ENCODE peak calls at places on chromosomes 13 and 19, in eight cellular contexts. W is endothelial cell of umbilical vein, C is fibroblast of lung, O is K562, Q is neural progenitor cell, A is HCT116, B is PC-9, N is astrocyte. Z is an unnamed sample. For H3K4me1 and H3K9me3, the result is how much of the 10 kb centered on the place peaks cover.

GRCh38 chr13:74710006-74710405 is 575.8 kb upstream of the KLF12 start:
- DNase-seq in W (no peak), O (no peak), A (no peak), C (peak), Q (no peak), B (no peak), N (peak), Z (no peak)

GRCh38 chr19:55113570-55114039 is 3.8 kb downstream of the PPP1R12C start:
- DNase-seq in W (peak), Q (peak), C (peak), N (peak), B (no peak), A (no peak), O (peak), Z (no peak)

GRCh38 chr19:1057185-1057857 is 9.6 kb upstream of the ARHGAP45 start:
- DNase-seq in W (peak), A (no peak), B (no peak), O (no peak), Q (peak), C (peak), N (peak), Z (no peak)

GRCh38 chr13:51829236-51829899 is 15.6 kb downstream of the TMEM272 start:
- DNase-seq in A (no peak), Q (no peak), W (no peak), O (no peak), N (no peak), C (no peak), B (no peak), Z (no peak)

GRCh38 chr19:329876-330275 is 14.7 kb downstream of the MIER2 start:
- DNase-seq in A (no peak), B (no peak), O (no peak), W (no peak), Q (no peak), N (no peak), C (no peak), Z (no peak)

GRCh38 chr13:20006206-20006605 is 47.7 kb downstream of the ZMYM2 start:
- DNase-seq in W (peak), Q (no peak), A (no peak), N (peak), C (peak), O (no peak), B (no peak), Z (no peak)

GRCh38 chr19:33639034-33639681 is 17.4 kb downstream of the CHST8 start:
- DNase-seq in B (no peak), O (no peak), N (no peak), W (no peak), C (no peak), A (no peak), Q (no peak), Z (no peak)

GRCh38 chr13:91817250-91817649 is 418.8 kb downstream of the GPC5 start:
- DNase-seq in Q (no peak), A (no peak), C (peak), N (peak), W (peak), O (peak), B (no peak), Z (peak)

GRCh38 chr13:114049026-114049425 is 75.2 kb upstream of the C13orf46 start:
- DNase-seq in W (no peak), O (no peak), N (no peak), B (no peak), A (no peak), C (no peak), Q (no peak), Z (no peak)

GRCh38 chr19:12985049-12985776 is 10.1 kb upstream of the NFIX start:
- DNase-seq in Q (peak), W (no peak), A (peak), N (peak), B (peak), C (peak), O (peak), Z (no peak)

GRCh38 chr13:108816381-108816780 is 187.0 kb downstream of the MYO16 start:
- DNase-seq in W (no peak), B (peak), O (peak), C (no peak), A (no peak), N (no peak), Q (no peak), Z (no peak)

GRCh38 chr19:8695501-8695900 is 3.1 kb downstream of the ACTL9 start:
- DNase-seq in A (no peak), C (no peak), Q (no peak), N (no peak), O (no peak), W (no peak), B (no peak), Z (no peak)

GRCh38 chr19:48573163-48573505 is 21.2 kb downstream of the SULT2B1 start:
- DNase-seq in Q (peak), O (no peak), B (no peak), W (no peak), A (no peak), N (no peak), C (no peak), Z (no peak)

GRCh38 chr13:45456196-45456972 is 8.4 kb upstream of the COG3 start:
- DNase-seq in W (peak), N (peak), A (no peak), C (peak), Q (no peak), B (peak), O (no peak), Z (no peak)

GRCh38 chr13:66926200-66926850 is 303.8 kb downstream of the PCDH9 start:
- DNase-seq in C (no peak), A (no peak), W (no peak), N (peak), B (no peak), O (no peak), Q (peak), Z (no peak)

GRCh38 chr13:29160862-29161261 is 340.7 kb downstream of the MTUS2 start:
- DNase-seq in B (no peak), W (no peak), A (no peak), O (no peak), N (no peak), C (no peak), Q (no peak), Z (no peak)

GRCh38 chr19:48445256-48445605 is 552 bp upstream of the GRWD1 start:
- DNase-seq in O (peak), Q (peak), C (peak), W (peak), A (peak), N (peak), B (peak), Z (peak)

GRCh38 chr13:63731896-63732295 is 2316.2 kb upstream of the PCDH20 start:
- DNase-seq in A (no peak), Q (no peak), N (no peak), B (peak), C (no peak), O (no peak), W (no peak), Z (no peak)

GRCh38 chr13:95784891-95785290 is 108.0 kb downstream of the DNAJC3 start:
- DNase-seq in B (no peak), C (peak), O (no peak), W (no peak), A (no peak), N (peak), Q (no peak), Z (no peak)

GRCh38 chr13:26037302-26037701 is 14.5 kb downstream of the SHISA2 start:
- DNase-seq in N (no peak), C (no peak), W (peak), A (peak), O (peak), Q (peak), B (no peak), Z (peak)

GRCh38 chr19:18590273-18591272 is 2.0 kb downstream of the REX1BD start:
- DNase-seq in W (no peak), Q (peak), O (peak), B (no peak), C (peak), N (peak), A (peak), Z (peak)

GRCh38 chr13:39023316-39023715 is 14.6 kb downstream of the PROSER1 start:
- DNase-seq in B (peak), N (no peak), O (no peak), C (peak), A (no peak), W (no peak), Q (no peak), Z (no peak)

GRCh38 chr19:34540811-34541557 is 59.4 kb downstream of the WTIP start:
- DNase-seq in B (no peak), N (no peak), O (no peak), Q (no peak), W (no peak), C (no peak), A (no peak), Z (no peak)

GRCh38 chr19:10191347-10191746 is 3.4 kb downstream of the DNMT1 start:
- DNase-seq in O (no peak), A (no peak), C (peak), N (peak), Q (no peak), W (peak), B (peak), Z (no peak)

DNA sequence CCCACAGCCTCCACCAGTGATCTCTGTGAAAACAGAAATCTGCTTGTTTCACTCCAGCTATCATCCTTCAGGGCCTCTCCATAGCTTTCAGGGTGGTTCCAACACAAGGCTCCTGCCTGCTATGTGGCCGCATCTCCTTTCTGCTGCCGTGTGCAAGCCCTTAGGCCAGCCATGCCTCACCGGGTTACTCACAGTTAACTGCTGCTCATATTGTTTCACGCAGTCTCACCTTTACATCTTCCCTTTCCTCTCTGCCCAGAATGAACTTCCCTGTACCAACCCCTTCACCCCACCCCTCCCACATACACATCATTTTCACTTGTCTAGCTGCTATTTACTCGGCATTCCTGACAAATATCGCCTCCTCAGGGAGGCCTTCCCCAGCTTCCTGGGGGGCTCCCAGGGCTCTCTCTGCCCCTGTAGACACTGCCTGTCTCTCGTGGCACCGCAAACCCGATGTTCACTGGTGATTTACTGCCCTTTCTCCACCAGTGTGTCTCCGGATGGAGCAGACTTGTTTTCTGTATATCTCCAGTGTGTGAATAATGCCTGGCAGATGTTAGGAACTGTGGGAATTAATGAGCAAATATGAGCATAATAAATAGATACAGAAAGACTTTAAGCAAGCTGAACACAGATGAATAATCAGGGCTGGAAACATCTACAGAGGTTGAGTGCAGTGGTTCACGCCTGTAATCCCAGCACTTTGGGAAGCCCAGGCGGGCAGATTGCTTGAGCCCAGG is 39.3 kb upstream of the GPR183 start:
- DNase-seq in Q (no peak), C (no peak), O (no peak), W (no peak), B (no peak), A (no peak), N (no peak), Z (no peak)
- H3K4me1 ChIP-seq in Q (under half), C (under half), O (under half), W (under half), B (under half), A (under half), N (under half), Z (under half)

DNA sequence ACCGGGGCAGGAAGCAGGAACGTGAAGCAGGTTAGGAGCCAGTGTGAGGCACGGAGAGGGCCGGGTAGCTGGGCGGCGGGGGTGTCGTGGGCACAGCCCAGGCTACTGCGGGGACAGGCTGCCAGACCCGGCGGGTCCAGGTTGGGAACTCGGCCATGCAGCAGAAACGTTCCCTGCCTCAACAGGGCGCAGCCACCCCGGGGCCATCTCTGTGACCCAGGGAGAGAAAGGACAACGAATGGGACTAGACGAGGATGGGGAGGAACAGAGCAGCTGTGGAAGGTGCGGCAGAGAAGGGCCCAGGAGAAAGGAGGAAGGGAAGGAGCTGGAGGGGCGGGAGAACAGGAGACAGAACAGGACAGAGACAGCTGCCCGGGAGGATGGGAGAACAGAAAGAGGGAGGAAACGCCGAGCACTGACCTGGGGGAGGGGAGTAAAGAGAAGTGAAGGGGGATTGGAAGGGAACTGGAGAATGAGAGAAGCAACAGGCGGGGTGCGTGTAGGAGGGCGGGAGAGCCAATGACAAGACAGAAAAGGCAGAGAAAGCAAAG is 12.9 kb upstream of the GARIN5A start:
- DNase-seq in C (no peak), N (no peak), W (no peak), Q (no peak), A (no peak), O (no peak), B (no peak), Z (no peak)
- TF ChIP-seq EZH2 in C (no peak), N (no peak), W (no peak), Q (no peak), A (no peak), O (no peak), B (no peak), Z (no peak)

GRCh38 chr19:31902821-31903220 is 442.6 kb upstream of the ZNF507 start:
- DNase-seq in N (no peak), O (no peak), C (no peak), W (no peak), Q (no peak), A (no peak), B (no peak), Z (no peak)
- H3K9me3 ChIP-seq in N (under half), O (under half), C (under half), W (under half), Q (under half), A (under half), B (under half), Z (under half)

GRCh38 chr19:44750713-44751112 is 2.2 kb downstream of the BCL3 start:
- DNase-seq in B (no peak), A (no peak), C (no peak), O (no peak), Q (no peak), W (no peak), N (no peak), Z (no peak)
- H3K4me1 ChIP-seq in B (half or more), A (under half), C (under half), O (under half), Q (under half), W (under half), N (under half), Z (under half)

GRCh38 chr13:27791146-27791900 is 960 bp upstream of the GSX1 start:
- DNase-seq in Q (no peak), A (no peak), O (no peak), W (no peak), N (no peak), C (no peak), B (no peak), Z (no peak)
- TF ChIP-seq EZH2 in Q (peak), A (no peak), O (no peak), W (peak), N (peak), C (no peak), B (no peak), Z (peak)

DNA sequence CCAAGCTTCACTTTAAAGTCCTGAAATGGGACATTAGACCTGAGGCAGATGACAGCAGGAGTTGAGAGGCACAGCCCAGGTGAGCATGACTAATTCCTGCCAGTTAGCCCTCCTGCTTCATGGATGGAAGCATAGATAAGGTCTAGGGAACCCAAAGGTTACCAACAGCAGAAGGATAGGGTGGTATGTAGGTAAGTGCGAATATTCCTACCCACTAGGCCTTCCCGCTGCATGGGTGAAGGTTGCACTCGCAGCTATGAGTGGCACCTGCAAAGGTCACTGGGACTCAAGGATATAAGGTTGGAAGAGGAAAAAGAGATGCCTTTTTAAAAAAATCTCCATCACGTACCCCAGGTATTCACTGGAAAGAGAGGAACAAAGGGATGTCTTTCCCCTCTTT is 12.2 kb upstream of the MLLT1 start:
- DNase-seq in A (peak), W (no peak), N (no peak), C (peak), O (no peak), B (no peak), Q (peak), Z (no peak)
- H3K9me3 ChIP-seq in A (under half), W (under half), N (under half), C (under half), O (under half), B (under half), Q (under half), Z (half or more)

GRCh38 chr19:42124386-42124901 is 7.8 kb downstream of the POU2F2 start:
- DNase-seq in O (no peak), Q (no peak), W (no peak), C (no peak), B (no peak), A (no peak), N (no peak), Z (no peak)

GRCh38 chr19:42125536-42125935 is 6.7 kb downstream of the POU2F2 start:
- DNase-seq in A (no peak), W (no peak), B (no peak), N (no peak), O (no peak), C (no peak), Q (no peak), Z (no peak)

GRCh38 chr19:42122691-42123607 is 9.3 kb downstream of the POU2F2 start:
- DNase-seq in C (no peak), B (no peak), N (no peak), O (no peak), A (no peak), W (no peak), Q (no peak), Z (no peak)

GRCh38 chr19:42121666-42122069 is 10.6 kb downstream of the POU2F2 start:
- DNase-seq in A (no peak), B (peak), C (peak), O (no peak), N (peak), W (peak), Q (no peak), Z (peak)

DNA sequence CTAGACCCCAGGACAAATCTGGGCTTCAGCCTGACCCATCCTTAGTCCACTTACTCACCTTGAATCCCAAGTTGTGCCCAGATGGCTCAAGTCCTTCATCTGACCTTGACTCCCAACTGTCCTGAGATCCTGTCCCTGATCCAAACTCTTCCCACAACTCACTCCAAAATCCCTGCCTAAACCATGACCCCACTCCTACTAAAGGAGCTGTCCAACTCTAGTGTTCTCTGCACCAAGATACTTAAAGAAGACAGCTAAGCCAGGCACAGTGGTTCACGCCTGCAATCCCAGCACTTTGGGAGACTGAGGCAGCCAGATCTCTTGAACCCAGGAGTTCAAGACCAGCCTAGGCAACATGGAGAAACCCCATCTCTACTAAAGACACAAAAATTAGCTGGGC is 8.5 kb downstream of the POU2F2 start:
- DNase-seq in A (no peak), W (no peak), C (no peak), B (no peak), Q (no peak), N (no peak), O (no peak), Z (no peak)
- H3K4me1 ChIP-seq in A (under half), W (under half), C (under half), B (under half), Q (under half), N (under half), O (under half), Z (under half)

DNA sequence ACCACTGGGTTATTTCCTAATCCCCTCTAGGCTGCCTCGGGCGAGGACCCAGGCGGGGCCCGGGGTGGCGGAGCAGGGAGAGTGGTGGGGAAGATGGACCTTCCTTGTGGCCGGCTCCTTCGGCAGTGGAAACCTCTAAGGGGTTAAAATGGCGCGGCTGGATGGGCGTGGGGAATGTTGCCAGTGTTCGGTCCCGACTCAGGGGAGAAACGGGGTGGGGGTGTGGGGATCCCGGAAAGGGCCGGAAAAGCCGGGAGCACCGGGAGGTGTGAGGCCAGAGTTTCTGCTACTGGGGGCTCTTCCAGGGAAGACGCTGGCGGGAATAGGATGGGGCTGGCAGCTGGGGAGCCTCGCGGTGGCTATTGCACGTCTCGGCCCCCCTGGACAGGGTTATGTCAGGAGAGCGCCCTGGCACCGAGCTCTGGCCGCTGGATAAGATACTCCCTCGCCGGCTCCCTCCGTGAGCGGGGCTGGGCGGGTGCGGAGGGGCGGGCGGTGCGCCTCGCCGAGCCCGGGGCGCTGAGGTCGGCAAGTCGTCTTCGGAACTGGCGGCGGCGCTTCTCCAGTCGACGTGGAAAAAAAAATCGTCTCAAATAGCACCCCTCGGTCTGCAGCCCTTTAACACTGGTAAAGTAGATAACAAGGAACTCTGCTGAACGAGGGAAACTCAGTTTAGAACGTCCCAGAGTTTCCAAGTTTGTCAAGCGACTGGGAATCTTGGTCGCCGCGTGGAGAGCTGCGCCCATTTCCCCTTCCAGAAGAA is 114.9 kb downstream of the KCNRG start:
- DNase-seq in B (no peak), W (no peak), O (no peak), A (no peak), C (peak), N (no peak), Q (peak), Z (peak)
- TF ChIP-seq EZH2 in B (no peak), W (no peak), O (no peak), A (no peak), C (no peak), N (peak), Q (peak), Z (no peak)

DNA sequence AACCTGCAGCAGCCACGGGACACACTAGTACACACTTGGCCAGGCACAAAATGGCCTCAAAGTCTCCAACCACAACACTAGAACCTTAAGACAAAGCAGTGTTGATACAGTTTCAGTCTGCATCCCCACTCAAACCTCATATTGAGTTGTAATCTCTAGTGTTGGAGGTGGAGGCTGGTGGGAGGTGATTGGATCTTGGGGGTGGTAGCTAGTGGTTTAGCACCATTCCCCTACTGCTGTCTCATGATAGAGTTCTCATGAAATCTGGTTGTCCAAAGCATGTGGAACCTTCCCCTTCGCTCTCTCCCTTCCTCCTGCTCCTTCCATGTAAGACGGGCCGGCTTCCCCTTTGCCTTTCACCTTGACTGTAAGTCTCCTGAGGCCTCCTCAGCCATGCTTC is 638.7 kb downstream of the UQCRFS1 start:
- DNase-seq in B (no peak), N (no peak), C (no peak), W (no peak), O (no peak), Q (no peak), A (no peak), Z (no peak)
- H3K9me3 ChIP-seq in B (under half), N (under half), C (under half), W (under half), O (under half), Q (under half), A (under half), Z (under half)

GRCh38 chr13:23909606-23910005 is 12.3 kb upstream of the C1QTNF9B start:
- DNase-seq in O (no peak), W (no peak), B (no peak), C (no peak), Q (no peak), A (no peak), N (no peak), Z (no peak)
- H3K4me1 ChIP-seq in O (under half), W (under half), B (under half), C (under half), Q (under half), A (under half), N (under half), Z (under half)